ENCODE peak calls at places on chromosome 16, in four cellular contexts. U is PC-9; Z is CD4-positive, alpha-beta memory T cell; R is tibial artery. V is an unnamed sample.

GRCh38 chr16:386641-387156 is 4.9 kb upstream of the PGAP6 start:
- DNase-seq in R (no peak), Z (no peak), U (no peak), V (no peak)

GRCh38 chr16:19520861-19521331 is 1.0 kb downstream of the GDE1 start:
- DNase-seq in Z (peak), U (peak), R (no peak), V (peak)

GRCh38 chr16:69328854-69329316 is 1.5 kb downstream of the PDF start:
- DNase-seq in R (peak), U (no peak), Z (no peak), V (peak)

GRCh38 chr16:70746708-70747424 is 54.1 kb downstream of the VAC14 start:
- DNase-seq in U (peak), R (peak), Z (peak), V (peak)

GRCh38 chr16:84647830-84648594 is at the start of gene KLHL36:
- DNase-seq in Z (peak), R (peak), U (peak), V (peak)

GRCh38 chr16:78034530-78034929 is 12.2 kb downstream of the CLEC3A start:
- DNase-seq in R (no peak), Z (no peak), U (no peak), V (no peak)

GRCh38 chr16:58384437-58385055 is 7.7 kb upstream of the GINS3 start:
- DNase-seq in U (no peak), R (no peak), Z (no peak), V (no peak)

GRCh38 chr16:20409398-20410152 is at the start of gene ACSM5:
- DNase-seq in U (no peak), R (peak), Z (no peak), V (no peak)

GRCh38 chr16:9099131-9099625 is 7.7 kb downstream of the HAPSTR1 start:
- DNase-seq in U (no peak), R (no peak), Z (no peak), V (peak)

GRCh38 chr16:27427538-27427937 is 25.6 kb downstream of the IL21R start:
- DNase-seq in Z (no peak), U (no peak), R (no peak), V (no peak)

GRCh38 chr16:15778999-15779614 is 77.7 kb downstream of the MYH11 start:
- DNase-seq in Z (no peak), U (no peak), R (no peak), V (no peak)

GRCh38 chr16:88118376-88118775 is 167.1 kb downstream of the BANP start:
- DNase-seq in Z (no peak), U (peak), R (no peak), V (no peak)

GRCh38 chr16:53465606-53466290 is 31.5 kb downstream of the RBL2 start:
- DNase-seq in R (no peak), U (no peak), Z (no peak), V (no peak)

GRCh38 chr16:19916064-19916463 is 31.4 kb upstream of the GPRC5B start:
- DNase-seq in R (no peak), U (no peak), Z (no peak), V (no peak)

GRCh38 chr16:13471036-13471435 is 448.9 kb upstream of the ERCC4 start:
- DNase-seq in Z (no peak), R (no peak), U (peak), V (no peak)

GRCh38 chr16:427295-427694 is 1.8 kb downstream of the RAB11FIP3 start:
- DNase-seq in R (no peak), Z (no peak), U (no peak), V (no peak)

GRCh38 chr16:86424968-86425367 is 85.4 kb upstream of the FOXF1 start:
- DNase-seq in R (no peak), U (no peak), Z (no peak), V (no peak)

GRCh38 chr16:50747206-50747956 is 5.5 kb downstream of the CYLD start:
- DNase-seq in R (no peak), U (no peak), Z (peak), V (no peak)

GRCh38 chr16:86545481-86545880 is 9.6 kb downstream of the MTHFSD start:
- DNase-seq in Z (no peak), U (no peak), R (no peak), V (no peak)

GRCh38 chr16:57541754-57542435 is 548 bp upstream of the ADGRG5 start:
- DNase-seq in U (no peak), R (no peak), Z (no peak), V (peak)

GRCh38 chr16:50216231-50216630 is 50.1 kb upstream of the ADCY7 start:
- DNase-seq in R (no peak), Z (no peak), U (no peak), V (no peak)

GRCh38 chr16:86939609-86940008 is 361.3 kb downstream of the FOXL1 start:
- DNase-seq in U (no peak), R (no peak), Z (no peak), V (no peak)

GRCh38 chr16:24755201-24755874 is 25.9 kb downstream of the TNRC6A start:
- DNase-seq in R (no peak), U (no peak), Z (no peak), V (no peak)

GRCh38 chr16:84086357-84086756 is 30.4 kb downstream of the MBTPS1 start:
- DNase-seq in U (no peak), R (no peak), Z (no peak), V (no peak)

GRCh38 chr16:57544129-57544653 is 1.7 kb downstream of the ADGRG5 start:
- DNase-seq in U (no peak), Z (no peak), R (no peak), V (peak)

GRCh38 chr16:13510425-13511151 is 409.4 kb upstream of the ERCC4 start:
- DNase-seq in U (no peak), R (no peak), Z (no peak), V (no peak)

GRCh38 chr16:81553080-81553813 is 108.6 kb downstream of the CMIP start:
- DNase-seq in Z (no peak), U (no peak), R (no peak), V (peak)

GRCh38 chr16:15928261-15929104 is 20.9 kb upstream of the ABCC1 start:
- DNase-seq in Z (no peak), R (no peak), U (peak), V (no peak)

GRCh38 chr16:54437361-54437760 is 150.8 kb upstream of the IRX3 start:
- DNase-seq in R (no peak), U (no peak), Z (no peak), V (no peak)

GRCh38 chr16:89489731-89490385 is 503 bp downstream of the ANKRD11 start:
- DNase-seq in U (no peak), R (no peak), Z (no peak), V (peak)

GRCh38 chr16:80751167-80751566 is 53.2 kb downstream of the CDYL2 start:
- DNase-seq in Z (no peak), R (no peak), U (no peak), V (no peak)

GRCh38 chr16:72635104-72635503 is 412.8 kb downstream of the ZFHX3 start:
- DNase-seq in Z (no peak), R (no peak), U (no peak), V (no peak)

GRCh38 chr16:53022374-53022773 is 30.3 kb downstream of the CHD9NB start:
- DNase-seq in Z (no peak), R (no peak), U (peak), V (peak)

GRCh38 chr16:55508271-55508921 is 476 bp upstream of the LPCAT2 start:
- DNase-seq in U (no peak), R (peak), Z (no peak), V (no peak)

GRCh38 chr16:55508941-55509920 is at the start of gene LPCAT2:
- DNase-seq in R (peak), Z (peak), U (peak), V (peak)

GRCh38 chr16:55513616-55514015 is 4.7 kb downstream of the LPCAT2 start:
- DNase-seq in Z (no peak), U (no peak), R (no peak), V (no peak)

GRCh38 chr16:55512941-55513340 is 4.1 kb downstream of the LPCAT2 start:
- DNase-seq in Z (no peak), R (no peak), U (no peak), V (no peak)

GRCh38 chr16:55510185-55510805 is 1.4 kb downstream of the LPCAT2 start:
- DNase-seq in R (no peak), U (no peak), Z (no peak), V (no peak)
- H3K4me3 ChIP-seq in R (peak), U (peak), Z (no peak), V (no peak)

DNA sequence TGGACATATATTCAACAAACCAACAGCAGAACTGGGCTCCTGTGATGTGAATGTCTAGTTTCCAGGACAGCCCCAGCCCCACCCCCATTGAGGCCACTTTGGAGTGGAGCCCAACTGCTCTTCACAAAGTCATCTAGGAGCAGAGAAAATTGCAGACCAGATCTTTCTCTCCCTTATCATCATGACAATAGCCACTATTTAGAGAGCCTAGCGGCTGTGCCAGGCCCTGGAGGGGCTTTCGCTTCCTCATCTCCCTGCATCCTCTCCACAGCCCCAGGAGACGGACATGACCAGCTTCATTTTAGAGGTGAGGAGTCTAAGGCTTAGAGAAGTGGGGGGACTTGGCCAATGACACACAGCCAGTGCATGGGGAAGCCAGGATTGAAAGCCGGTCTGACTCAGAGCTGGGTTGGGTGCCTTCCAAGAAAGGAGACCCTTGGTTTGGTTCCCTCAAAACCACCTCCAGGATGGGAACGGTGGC is 1.4 kb downstream of the PRSS8 start:
- DNase-seq in R (no peak), Z (no peak), U (peak), V (no peak)
- H3K4me3 ChIP-seq in R (no peak), Z (no peak), U (peak), V (peak)

DNA sequence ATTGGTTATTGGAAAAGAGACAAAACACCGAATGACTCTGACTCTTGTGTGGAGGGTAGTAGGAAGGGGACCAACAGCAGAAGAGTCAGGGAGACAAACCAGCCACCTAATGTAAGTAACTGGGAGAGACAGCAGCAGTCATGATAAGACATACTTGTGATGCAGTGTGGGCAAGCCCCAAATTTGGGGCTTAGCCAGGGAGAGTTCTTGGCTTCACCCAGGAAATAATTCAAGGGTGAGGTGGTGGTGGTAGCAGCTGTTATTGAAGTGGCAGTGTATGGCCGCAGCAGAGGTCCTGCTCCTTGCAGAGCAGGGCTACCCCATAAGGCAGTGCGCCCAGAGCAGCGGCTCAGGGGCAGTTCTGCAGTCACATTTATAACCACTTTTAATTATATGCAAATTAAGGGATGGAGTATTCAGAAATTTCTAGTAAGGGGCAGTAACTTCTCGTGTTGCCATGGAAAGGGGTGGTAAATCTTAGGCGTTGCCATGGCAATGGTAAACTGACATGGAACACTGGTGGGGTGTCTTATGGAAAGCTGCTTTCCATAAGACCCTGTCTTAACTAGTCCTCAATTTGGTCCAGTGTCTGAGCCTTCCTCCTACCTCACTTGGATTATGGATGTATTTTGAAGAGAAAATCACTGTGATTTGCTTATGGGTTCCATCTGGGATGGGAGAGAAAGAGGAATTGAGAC is 317.1 kb downstream of the PHKB start:
- DNase-seq in U (no peak), R (no peak), Z (no peak), V (no peak)
- H3K4me3 ChIP-seq in U (no peak), R (no peak), Z (no peak), V (no peak)

GRCh38 chr16:2471653-2472487 is 773 bp downstream of the NTN3 start:
- DNase-seq in Z (no peak), R (no peak), U (no peak), V (no peak)
- H3K4me3 ChIP-seq in Z (no peak), R (peak), U (no peak), V (no peak)

GRCh38 chr16:46914556-46915201 is 30.5 kb downstream of the GPT2 start:
- DNase-seq in U (no peak), R (no peak), Z (no peak), V (no peak)
- H3K4me3 ChIP-seq in U (no peak), R (no peak), Z (no peak), V (no peak)

V was measured in mucosa of descending colon.